ENCODE peak calls at places on chromosomes 2 and 18, in six cellular contexts. E, H, R, Z, A and P are unnamed samples.
A peak's percentile ranks its signal among the peaks of the same experiment; 100 is the strongest.

GRCh38 chr2:655626-656025 is 21.6 kb downstream of the TMEM18 start:
- DNase-seq in E (no peak), H (no peak), R (peak; percentile 50), Z (no peak), A (no peak), P (peak; percentile 32)

GRCh38 chr2:20222769-20223344 is 2.1 kb downstream of the SDC1 start:
- DNase-seq in E (no peak), H (no peak), R (no peak), Z (no peak), A (no peak), P (no peak)

GRCh38 chr2:10022041-10022421 is 21.3 kb upstream of the KLF11 start:
- DNase-seq in E (no peak), H (no peak), R (no peak), Z (no peak), A (peak; percentile 3), P (no peak)

GRCh38 chr2:10499911-10500521 is 51.9 kb upstream of the ODC1 start:
- DNase-seq in E (no peak), H (no peak), R (peak; percentile 64), Z (no peak), A (no peak), P (no peak)

GRCh38 chr2:137961602-137962001 is 2.7 kb upstream of the HNMT start:
- DNase-seq in E (no peak), H (no peak), R (no peak), Z (no peak), A (no peak), P (no peak)

GRCh38 chr2:241315879-241316700 is at the start of gene SEPTIN2:
- DNase-seq in E (peak; percentile 76), H (peak; percentile 84), R (peak; percentile 92), Z (peak; percentile 85), A (peak; percentile 76), P (no peak)

GRCh38 chr2:1609706-1610485 is 134.4 kb downstream of the PXDN start:
- DNase-seq in E (no peak), H (no peak), R (no peak), Z (no peak), A (no peak), P (no peak)

GRCh38 chr18:58225101-58225500 is 181.1 kb downstream of the NEDD4L start:
- DNase-seq in E (no peak), H (no peak), R (no peak), Z (no peak), A (no peak), P (no peak)

GRCh38 chr2:231294116-231294515 is 95.7 kb downstream of the ARMC9 start:
- DNase-seq in E (no peak), H (no peak), R (no peak), Z (no peak), A (no peak), P (no peak)

GRCh38 chr2:198587201-198587600 is 782.8 kb downstream of the PLCL1 start:
- DNase-seq in E (no peak), H (no peak), R (no peak), Z (no peak), A (no peak), P (no peak)

GRCh38 chr2:20052872-20053281 is 1.4 kb upstream of the LAPTM4A start:
- DNase-seq in E (peak; percentile 81), H (peak; percentile 50), R (peak; percentile 77), Z (no peak), A (peak; percentile 78), P (no peak)

DNA sequence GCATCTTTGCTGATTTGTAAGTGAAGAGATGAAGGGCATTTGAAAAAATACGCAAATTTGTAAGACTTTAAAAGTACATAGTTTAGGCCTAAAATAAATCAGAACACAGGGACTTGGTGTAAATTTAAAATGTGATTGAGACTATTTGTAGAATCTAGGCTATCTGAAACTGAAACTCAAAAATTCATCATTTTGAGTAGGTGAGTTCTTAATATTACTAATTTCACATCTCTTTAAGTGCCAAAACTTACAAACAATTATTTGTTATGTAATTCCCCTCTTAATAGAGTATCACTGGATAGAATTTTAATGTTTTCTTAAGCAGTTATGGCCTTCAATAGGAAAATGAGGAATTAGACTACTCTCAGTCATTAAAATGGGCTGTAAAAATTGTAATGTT is 14.0 kb upstream of the HRH4 start:
- DNase-seq in E (no peak), H (no peak), R (no peak), Z (no peak), A (no peak), P (no peak)
- H3K27ac ChIP-seq in E (no peak overlapping the region), H (no peak overlapping the region), R (no peak overlapping the region), Z (no peak overlapping the region), A (no peak overlapping the region), P (no peak overlapping the region)

GRCh38 chr2:85057236-85057635 is 76.0 kb upstream of the TCF7L1 start:
- DNase-seq in E (no peak), H (no peak), R (no peak), Z (no peak), A (no peak), P (no peak)

GRCh38 chr2:85049236-85049635 is 78.3 kb downstream of the KCMF1 start:
- DNase-seq in E (no peak), H (no peak), R (no peak), Z (no peak), A (no peak), P (no peak)

GRCh38 chr2:85058619-85058941 is 74.6 kb upstream of the TCF7L1 start:
- DNase-seq in E (no peak), H (no peak), R (no peak), Z (no peak), A (no peak), P (no peak)

GRCh38 chr2:85048534-85048933 is 77.6 kb downstream of the KCMF1 start:
- DNase-seq in E (no peak), H (no peak), R (no peak), Z (no peak), A (no peak), P (no peak)

GRCh38 chr2:85053802-85054201 is 79.4 kb upstream of the TCF7L1 start:
- DNase-seq in E (peak; percentile 83), H (peak; percentile 60), R (no peak), Z (no peak), A (peak; percentile 53), P (no peak)
- TF ChIP-seq CTCF in E (no peak), H (no peak), R (no peak), Z (no peak), A (no peak), P (no peak)

DNA sequence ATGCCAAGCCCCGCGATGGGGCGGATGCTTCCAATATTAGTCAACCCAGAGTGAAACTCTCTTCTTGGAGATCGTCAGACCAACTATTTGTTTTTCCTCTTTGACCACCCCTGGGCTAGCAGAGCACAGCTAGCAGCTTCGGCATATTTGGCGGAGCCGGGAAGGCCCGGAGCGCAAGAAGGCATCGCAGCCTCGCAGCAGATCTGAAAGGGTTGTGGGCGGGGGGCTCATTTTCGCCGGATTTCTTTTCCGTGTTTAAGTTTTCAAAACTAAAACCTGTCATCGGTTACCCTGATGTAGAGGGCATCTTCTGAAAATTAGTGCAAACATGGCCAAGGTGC is 335 bp upstream of the ZNF385B start:
- DNase-seq in E (no peak), H (peak; percentile 14), R (no peak), Z (no peak), A (no peak), P (peak; percentile 32)
- H3K27ac ChIP-seq in E (no peak overlapping the region), H (peak overlapping the region; percentile 80), R (no peak overlapping the region), Z (no peak overlapping the region), A (no peak overlapping the region), P (no peak overlapping the region)

GRCh38 chr2:24611626-24612025 is 120.6 kb downstream of the NCOA1 start:
- DNase-seq in E (no peak), H (no peak), R (no peak), Z (no peak), A (no peak), P (no peak)

GRCh38 chr2:24616606-24617005 is 125.6 kb downstream of the NCOA1 start:
- DNase-seq in E (no peak), H (no peak), R (no peak), Z (no peak), A (no peak), P (no peak)

GRCh38 chr2:24617431-24617830 is 126.4 kb downstream of the NCOA1 start:
- DNase-seq in E (no peak), H (no peak), R (no peak), Z (no peak), A (no peak), P (peak; percentile 14)

GRCh38 chr2:24613154-24613814 is 122.2 kb downstream of the NCOA1 start:
- DNase-seq in E (peak; percentile 25), H (no peak), R (no peak), Z (no peak), A (no peak), P (peak; percentile 38)
- TF ChIP-seq CTCF in E (peak; percentile 14), H (peak; percentile 24), R (no peak), Z (peak; percentile 23), A (no peak), P (peak; percentile 62)

GRCh38 chr2:172086349-172087190 is 1.3 kb downstream of the DLX1 start:
- DNase-seq in E (no peak), H (no peak), R (no peak), Z (peak; percentile 66), A (no peak), P (peak; percentile 59)

GRCh38 chr2:172084484-172084733 is 898 bp upstream of the DLX1 start:
- DNase-seq in E (no peak), H (no peak), R (no peak), Z (no peak), A (no peak), P (no peak)

GRCh38 chr2:172087191-172087779 is 2.0 kb downstream of the DLX1 start:
- DNase-seq in E (no peak), H (no peak), R (no peak), Z (no peak), A (no peak), P (no peak)

GRCh38 chr2:172084734-172085459 is 410 bp upstream of the DLX1 start:
- DNase-seq in E (peak; percentile 93), H (peak; percentile 82), R (no peak), Z (peak; percentile 56), A (peak; percentile 69), P (peak; percentile 90)

GRCh38 chr2:172085460-172086159 is at the start of gene DLX1:
- DNase-seq in E (no peak), H (no peak), R (no peak), Z (no peak), A (no peak), P (no peak)
- H3K27ac ChIP-seq in E (peak within 1 kb of the TSS; percentile 90), H (no peak within 1 kb of the TSS), R (no peak within 1 kb of the TSS), Z (no peak within 1 kb of the TSS), A (no peak within 1 kb of the TSS), P (no peak within 1 kb of the TSS)

GRCh38 chr2:86695053-86695691 is 24.9 kb upstream of the RMND5A start:
- DNase-seq in E (peak; percentile 92), H (no peak), R (no peak), Z (no peak), A (no peak), P (no peak)
- TF ChIP-seq CTCF in E (no peak), H (no peak), R (no peak), Z (no peak), A (no peak), P (no peak)